ENCODE peak calls at places on chromosomes 5 and 9, in four cellular contexts. R is neuronal stem cell, I is BE2C, H is endodermal cell. J is an unnamed sample. For H3K9me3, the result is how much of the 10 kb centered on the place peaks cover.

GRCh38 chr5:96936431-96937221 is 746 bp downstream of the LNPEP start:
- DNase-seq in R (peak), I (peak), H (peak), J (peak)

GRCh38 chr5:93385665-93386064 is 195.4 kb downstream of the NR2F1-AS1 start:
- DNase-seq in R (no peak), I (no peak), H (no peak), J (no peak)

GRCh38 chr5:120778491-120779293 is 314.6 kb downstream of the PRR16 start:
- DNase-seq in R (no peak), I (no peak), H (no peak), J (no peak)

GRCh38 chr5:57494104-57495098 is 11.8 kb upstream of the ACTBL2 start:
- DNase-seq in R (no peak), I (peak), H (peak), J (peak)

GRCh38 chr5:135155616-135156214 is 121.7 kb upstream of the PITX1 start:
- DNase-seq in R (no peak), I (no peak), H (peak), J (no peak)

GRCh38 chr9:37386988-37387387 is 35.5 kb upstream of the GRHPR start:
- DNase-seq in R (no peak), I (no peak), H (no peak), J (no peak)

GRCh38 chr5:81657386-81657785 is 93.5 kb downstream of the SSBP2 start:
- DNase-seq in R (no peak), I (peak), H (no peak), J (no peak)

GRCh38 chr5:33487256-33487655 is 46.5 kb downstream of the TARS1 start:
- DNase-seq in R (no peak), I (no peak), H (no peak), J (no peak)

GRCh38 chr5:122775713-122776084 is 819 bp downstream of the SNX2 start:
- DNase-seq in R (no peak), I (no peak), H (no peak), J (no peak)

GRCh38 chr9:87122947-87123685 is 175.8 kb upstream of the GAS1 start:
- DNase-seq in R (no peak), I (no peak), H (no peak), J (no peak)

GRCh38 chr9:133273819-133274218 is 1.2 kb downstream of the ABO start:
- DNase-seq in R (no peak), I (no peak), H (no peak), J (no peak)

GRCh38 chr5:28344803-28345433 is 1306.5 kb upstream of the CDH9 start:
- DNase-seq in R (peak), I (peak), H (peak), J (no peak)

GRCh38 chr5:172943283-172943841 is 15.9 kb upstream of the RPL26L1 start:
- DNase-seq in R (no peak), I (peak), H (peak), J (no peak)

GRCh38 chr5:9156282-9156681 is 389.6 kb downstream of the SEMA5A start:
- DNase-seq in R (no peak), I (no peak), H (peak), J (no peak)

GRCh38 chr5:15116996-15117395 is 245.4 kb upstream of the ANKH start:
- DNase-seq in R (no peak), I (no peak), H (no peak), J (no peak)

GRCh38 chr5:58054018-58054417 is 405.9 kb downstream of the PLK2 start:
- DNase-seq in R (no peak), I (no peak), H (no peak), J (no peak)

GRCh38 chr5:137657073-137657472 is 78.8 kb downstream of the KLHL3 start:
- DNase-seq in R (no peak), I (no peak), H (no peak), J (no peak)

GRCh38 chr9:99411068-99411467 is 189.0 kb downstream of the SEC61B start:
- DNase-seq in R (no peak), I (no peak), H (no peak), J (no peak)

DNA sequence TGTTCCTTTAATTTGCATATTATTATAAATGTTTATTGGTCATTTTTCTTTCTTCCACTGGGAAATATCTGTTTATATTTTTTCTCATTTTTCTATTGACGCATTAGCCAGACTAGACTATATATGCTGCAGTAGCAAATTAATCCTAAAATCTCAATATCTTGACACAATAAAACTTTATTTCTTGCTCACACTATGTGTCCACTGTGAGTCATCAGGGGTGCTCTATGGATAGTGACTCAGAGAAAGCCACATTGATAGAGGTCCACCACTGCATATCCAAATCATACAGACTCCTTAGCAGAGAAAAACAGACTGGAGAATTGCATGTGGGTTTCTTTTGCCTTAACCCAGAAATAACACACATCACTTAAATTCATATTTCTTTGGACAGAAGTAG is 20.8 kb downstream of the OR1L3 start:
- DNase-seq in R (no peak), I (no peak), H (no peak), J (no peak)
- H3K9me3 ChIP-seq in R (under half), I (under half), H (under half), J (under half)

GRCh38 chr9:122614362-122614761 is at the start of gene OR1Q1:
- DNase-seq in R (no peak), I (no peak), H (no peak), J (no peak)
- H3K9me3 ChIP-seq in R (under half), I (under half), H (half or more), J (under half)

DNA sequence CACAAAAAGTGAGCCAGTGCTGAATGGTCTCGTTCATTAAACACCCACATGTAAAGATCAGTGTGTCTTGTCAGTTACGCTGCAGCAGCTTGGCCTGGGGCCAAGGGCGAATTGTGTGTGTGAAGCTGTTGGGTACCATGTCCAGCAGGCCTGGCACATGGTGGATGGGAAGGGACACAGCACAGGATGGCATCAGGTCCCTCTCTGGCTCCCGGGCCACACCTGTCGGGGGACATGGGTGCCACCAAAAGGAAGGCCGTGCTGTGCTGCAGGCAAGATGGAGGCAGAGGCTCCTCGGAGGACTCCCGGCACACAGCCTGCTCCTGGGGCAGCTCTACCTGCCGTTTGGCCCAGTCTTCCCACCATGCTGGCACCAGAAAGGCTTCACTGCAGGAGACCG is 32.0 kb downstream of the NKD2 start:
- DNase-seq in R (no peak), I (peak), H (no peak), J (peak)
- H3K9me3 ChIP-seq in R (under half), I (under half), H (under half), J (under half)

GRCh38 chr9:137354845-137355420 is 52.9 kb upstream of the NRARP start:
- DNase-seq in R (no peak), I (no peak), H (no peak), J (no peak)
- H3K9me3 ChIP-seq in R (under half), I (under half), H (under half), J (under half)

DNA sequence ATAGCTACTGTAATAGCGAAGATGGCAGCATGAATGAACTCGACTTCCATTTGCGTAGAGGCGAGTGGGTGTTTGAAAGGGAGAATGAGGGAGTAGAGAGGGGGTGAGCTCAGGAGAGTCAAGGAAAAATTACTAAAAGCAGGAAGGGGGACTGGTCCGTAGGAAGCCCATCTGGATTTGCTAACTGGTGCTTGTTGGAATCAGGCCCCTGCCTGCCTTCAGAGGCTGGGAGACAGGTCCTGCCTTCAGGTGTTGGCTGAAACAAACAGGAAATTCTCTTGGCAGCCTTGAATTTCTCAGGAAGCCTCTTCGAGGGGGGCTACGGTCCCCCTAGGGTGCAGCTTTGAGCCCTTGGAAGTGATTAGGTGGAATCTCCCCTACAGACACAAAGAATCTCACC is 121.7 kb downstream of the OLFM1 start:
- DNase-seq in R (no peak), I (no peak), H (no peak), J (no peak)
- H3K9me3 ChIP-seq in R (under half), I (under half), H (under half), J (under half)

DNA sequence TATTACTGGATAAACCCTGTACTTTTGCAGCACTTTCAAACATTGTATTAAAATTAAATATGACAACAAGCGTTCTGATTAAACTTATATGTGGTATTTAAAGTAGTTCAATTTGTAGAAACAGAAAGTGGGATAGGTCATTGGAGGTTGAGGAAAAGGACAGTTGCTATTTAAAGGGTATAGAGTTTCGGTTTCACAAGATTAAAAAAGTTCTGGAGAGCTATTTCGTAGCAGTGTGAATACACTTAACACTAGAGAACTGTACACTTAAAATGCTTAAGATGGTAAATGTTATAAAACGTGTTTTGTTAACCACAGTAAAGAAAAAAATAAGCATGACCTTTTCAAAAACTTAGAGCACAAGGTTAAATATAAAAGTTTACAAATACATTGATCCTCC is 382.1 kb downstream of the BRINP1 start:
- DNase-seq in R (no peak), I (no peak), H (no peak), J (no peak)
- H3K9me3 ChIP-seq in R (under half), I (under half), H (under half), J (under half)